ENCODE peak calls at places on chromosomes 4 and X, in six cellular contexts. X is IMR-90, Y is fibroblast of pulmonary artery, A is cardiac muscle cell, Q is AG04449, S is foreskin fibroblast. N is an unnamed sample.

GRCh38 chr4:128135391-128135790 is 74.3 kb downstream of the LARP1B start:
- DNase-seq in S (no peak), Y (no peak), A (no peak), Q (no peak), X (no peak), N (no peak)

GRCh38 chrX:150365051-150365952 is 2.2 kb downstream of the MAMLD1 start:
- DNase-seq in S (peak), Q (no peak), X (peak), A (peak), Y (peak), N (no peak)

GRCh38 chr4:105594094-105595010 is 41.9 kb downstream of the ARHGEF38 start:
- DNase-seq in X (no peak), S (no peak), Y (no peak), Q (no peak), A (no peak), N (no peak)

GRCh38 chr4:186932631-186933150 is 209.0 kb upstream of the FAT1 start:
- DNase-seq in A (peak), S (peak), Y (peak), Q (no peak), X (peak), N (peak)

GRCh38 chrX:15721911-15722310 is 16.2 kb upstream of the CA5B start:
- DNase-seq in Y (no peak), Q (no peak), S (no peak), A (no peak), X (peak), N (no peak)

GRCh38 chr4:146742416-146742815 is 103.7 kb downstream of the POU4F2 start:
- DNase-seq in S (no peak), Y (peak), X (no peak), A (peak), Q (no peak), N (no peak)

GRCh38 chrX:47497274-47497673 is 14.3 kb upstream of the ZNF41 start:
- DNase-seq in S (no peak), Y (peak), X (peak), Q (no peak), A (peak), N (no peak)

GRCh38 chrX:48540480-48540879 is 966 bp downstream of the TBC1D25 start:
- DNase-seq in A (no peak), Y (no peak), Q (no peak), S (no peak), X (no peak), N (no peak)

GRCh38 chrX:16445166-16445752 is 204.7 kb upstream of the S100G start:
- DNase-seq in S (no peak), Q (no peak), X (peak), A (peak), Y (peak), N (no peak)

GRCh38 chrX:112867570-112867969 is 26.9 kb upstream of the AMOT start:
- DNase-seq in Y (no peak), A (no peak), S (no peak), X (no peak), Q (no peak), N (no peak)

GRCh38 chr4:73001885-73002284 is 67.6 kb downstream of the COX18 start:
- DNase-seq in S (no peak), A (no peak), Q (no peak), X (no peak), Y (no peak), N (no peak)

GRCh38 chrX:44997888-44998287 is 124.9 kb downstream of the KDM6A start:
- DNase-seq in Q (no peak), X (no peak), S (no peak), A (no peak), Y (no peak), N (no peak)

GRCh38 chr4:4225915-4226605 is 669 bp downstream of the OTOP1 start:
- DNase-seq in X (peak), Y (no peak), S (no peak), Q (no peak), A (peak), N (no peak)

GRCh38 chr4:52659016-52659721 is at the start of gene USP46:
- DNase-seq in Y (peak), Q (no peak), S (peak), X (peak), A (peak), N (peak)

GRCh38 chr4:52657630-52658501 is 1.2 kb downstream of the USP46 start:
- DNase-seq in Q (no peak), S (peak), Y (peak), A (peak), X (peak), N (peak)

GRCh38 chr4:52655505-52655904 is 3.6 kb downstream of the USP46 start:
- DNase-seq in Y (peak), A (peak), Q (no peak), S (no peak), X (no peak), N (no peak)

GRCh38 chr4:52658671-52659015 is 458 bp downstream of the USP46 start:
- DNase-seq in Y (no peak), Q (no peak), X (no peak), S (no peak), A (no peak), N (no peak)

DNA sequence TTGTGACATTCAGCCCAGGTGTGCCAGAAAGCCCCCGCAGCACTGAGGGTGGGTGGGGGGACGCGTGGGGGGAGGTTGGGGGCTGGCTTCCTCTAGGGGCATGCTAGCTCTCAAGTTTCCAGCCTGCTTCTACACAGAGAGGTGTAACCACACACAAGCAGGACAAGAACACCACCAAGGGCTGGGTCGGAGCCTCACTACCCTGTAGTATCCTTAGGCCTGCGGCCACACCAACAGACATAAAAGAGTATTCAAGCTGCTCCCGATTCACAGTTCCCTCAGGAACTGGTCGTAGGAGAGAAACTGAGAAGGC is 1.8 kb downstream of the USP46 start:
- DNase-seq in X (no peak), A (no peak), Q (no peak), S (no peak), Y (no peak), N (no peak)
- H3K4me3 ChIP-seq in X (peak), A (peak), Q (no peak), S (peak), Y (no peak), N (peak)

DNA sequence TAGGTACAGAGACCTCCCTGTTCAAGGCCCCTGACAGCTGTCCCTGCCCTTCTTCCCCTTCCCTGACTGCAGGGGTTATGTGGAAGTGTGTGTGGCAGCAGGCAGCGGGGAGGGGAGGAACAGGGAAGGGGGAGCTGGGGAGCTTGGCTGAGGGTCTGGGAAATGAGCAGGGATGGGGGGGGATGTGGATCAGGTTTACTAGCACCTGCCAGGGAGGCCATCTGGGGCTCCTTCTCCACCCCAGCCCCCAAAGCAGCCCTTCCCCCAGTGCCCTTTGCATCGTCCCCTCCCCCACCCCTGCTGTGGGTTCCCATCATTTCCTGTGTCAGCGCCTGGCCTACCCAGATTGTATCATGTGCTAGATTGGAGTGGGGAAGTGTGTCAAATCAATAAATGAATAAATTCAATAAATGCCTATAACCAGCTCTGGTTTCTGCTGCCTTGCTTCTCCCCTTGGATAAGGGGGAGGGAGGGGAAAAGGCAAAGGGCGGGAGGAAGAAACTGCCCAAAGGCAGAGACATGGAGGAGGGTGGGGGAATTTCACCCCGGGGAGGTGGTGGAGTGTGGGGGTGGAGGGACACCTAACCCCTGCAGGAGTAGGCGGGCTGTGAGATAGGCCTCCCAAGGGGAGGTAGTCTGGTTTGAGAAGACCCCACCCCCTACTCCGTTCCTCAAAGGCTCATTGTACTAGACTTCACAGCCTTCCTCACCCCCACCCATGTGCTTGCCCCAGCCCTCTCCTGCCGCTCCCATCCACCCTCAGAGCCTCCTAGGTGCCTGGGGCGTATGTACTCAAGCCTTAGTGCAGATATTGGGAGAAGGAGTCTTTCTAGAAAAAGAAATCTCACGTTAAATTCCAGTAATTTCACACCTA is 3.2 kb downstream of the CXorf65 start:
- DNase-seq in X (no peak), Q (no peak), Y (no peak), S (no peak), A (peak), N (no peak)
- H3K4me3 ChIP-seq in X (no peak), Q (no peak), Y (no peak), S (no peak), A (no peak), N (no peak)

GRCh38 chr4:1682860-1683259 is 1.3 kb downstream of the FAM53A start:
- DNase-seq in Q (no peak), X (no peak), S (no peak), Y (no peak), A (no peak), N (no peak)
- H3K4me3 ChIP-seq in Q (peak), X (peak), S (peak), Y (peak), A (no peak), N (peak)

GRCh38 chr4:94400191-94400590 is 51.6 kb upstream of the PDLIM5 start:
- DNase-seq in Q (no peak), S (no peak), A (peak), Y (peak), X (no peak), N (no peak)
- H3K4me3 ChIP-seq in Q (no peak), S (no peak), A (no peak), Y (no peak), X (no peak), N (no peak)

DNA sequence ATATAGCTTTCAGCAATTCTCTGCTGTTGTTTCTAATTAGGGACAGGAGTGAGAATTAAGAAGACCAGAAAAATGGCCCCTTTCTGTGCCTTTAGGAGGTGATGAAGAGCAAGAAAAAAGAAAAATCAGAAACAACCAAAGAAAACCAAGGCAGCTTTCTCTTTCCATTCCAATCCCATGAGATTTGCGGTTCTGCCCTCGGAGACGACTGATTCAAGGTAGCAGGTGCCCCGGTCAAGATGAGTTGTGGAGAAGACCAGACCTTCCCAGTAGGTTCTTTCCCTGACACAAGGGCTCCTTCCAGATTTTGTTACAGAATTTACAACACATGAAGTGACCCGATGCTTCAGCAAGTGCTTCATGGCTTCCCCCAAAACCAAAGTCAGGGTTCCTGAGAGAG is 21.9 kb downstream of the TLR10 start:
- DNase-seq in A (no peak), Q (no peak), X (no peak), S (no peak), Y (no peak), N (no peak)
- H3K4me3 ChIP-seq in A (no peak), Q (no peak), X (no peak), S (no peak), Y (no peak), N (no peak)

GRCh38 chrX:137428777-137429564 is 137.0 kb upstream of the ZIC3 start:
- DNase-seq in Y (no peak), A (no peak), Q (no peak), X (no peak), S (no peak), N (no peak)
- H3K4me3 ChIP-seq in Y (no peak), A (peak), Q (no peak), X (no peak), S (peak), N (no peak)

GRCh38 chrX:125006704-125007103 is 313.0 kb upstream of the TEX13C start:
- DNase-seq in Q (no peak), A (no peak), Y (no peak), S (no peak), X (no peak), N (no peak)

GRCh38 chrX:125004799-125005198 is 314.9 kb upstream of the TEX13C start:
- DNase-seq in S (no peak), A (no peak), Q (no peak), X (no peak), Y (no peak), N (no peak)

GRCh38 chrX:125005863-125006262 is 313.8 kb upstream of the TEX13C start:
- DNase-seq in X (no peak), Y (no peak), A (no peak), Q (no peak), S (no peak), N (no peak)

DNA sequence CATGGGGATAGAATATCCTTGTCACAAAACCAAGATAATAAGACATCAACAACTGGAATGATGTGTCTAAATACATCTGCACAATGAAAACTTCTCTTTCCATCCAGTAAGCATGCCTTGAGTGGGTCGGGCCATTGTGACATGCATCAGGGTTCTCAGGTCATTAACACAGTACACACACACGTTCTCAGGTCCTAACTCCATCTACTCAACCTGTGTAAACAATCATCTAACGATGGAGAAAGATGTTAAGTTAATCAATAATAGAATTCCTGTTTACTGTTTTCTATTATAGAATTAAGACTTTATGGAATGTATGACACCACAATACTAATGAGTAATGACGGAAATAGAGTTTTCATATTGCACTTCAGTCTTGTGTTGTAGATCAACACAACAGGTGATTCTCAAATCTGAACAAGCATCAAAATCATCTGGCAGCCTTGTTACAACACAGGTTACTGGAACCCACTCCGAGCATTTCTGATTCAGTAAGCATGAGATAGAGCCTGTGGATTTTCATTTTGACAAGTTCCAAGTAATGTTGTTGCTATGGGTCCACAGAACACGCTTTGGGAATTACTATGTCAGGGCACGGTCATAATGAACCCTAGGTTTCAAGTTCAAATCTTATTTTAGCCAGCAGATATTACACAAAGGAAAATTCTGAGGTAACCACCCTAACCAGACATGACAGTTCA is 315.8 kb upstream of the TEX13C start:
- DNase-seq in Y (no peak), Q (no peak), S (no peak), X (no peak), A (no peak), N (no peak)
- H3K4me3 ChIP-seq in Y (no peak), Q (no peak), S (no peak), X (no peak), A (no peak), N (no peak)

GRCh38 chr4:95181446-95182306 is 367.1 kb downstream of the UNC5C start:
- DNase-seq in Y (peak), X (peak), S (no peak), Q (no peak), A (peak), N (no peak)
- H3K4me3 ChIP-seq in Y (no peak), X (no peak), S (no peak), Q (no peak), A (no peak), N (no peak)

GRCh38 chrX:3271485-3272186 is 74.8 kb downstream of the MXRA5 start:
- DNase-seq in Y (peak), S (peak), A (peak), Q (peak), X (peak), N (no peak)
- H3K4me3 ChIP-seq in Y (no peak), S (no peak), A (no peak), Q (no peak), X (no peak), N (no peak)

GRCh38 chr4:175674219-175674618 is 137.8 kb downstream of the GPM6A start:
- DNase-seq in Q (no peak), S (no peak), X (no peak), Y (no peak), A (no peak), N (no peak)

DNA sequence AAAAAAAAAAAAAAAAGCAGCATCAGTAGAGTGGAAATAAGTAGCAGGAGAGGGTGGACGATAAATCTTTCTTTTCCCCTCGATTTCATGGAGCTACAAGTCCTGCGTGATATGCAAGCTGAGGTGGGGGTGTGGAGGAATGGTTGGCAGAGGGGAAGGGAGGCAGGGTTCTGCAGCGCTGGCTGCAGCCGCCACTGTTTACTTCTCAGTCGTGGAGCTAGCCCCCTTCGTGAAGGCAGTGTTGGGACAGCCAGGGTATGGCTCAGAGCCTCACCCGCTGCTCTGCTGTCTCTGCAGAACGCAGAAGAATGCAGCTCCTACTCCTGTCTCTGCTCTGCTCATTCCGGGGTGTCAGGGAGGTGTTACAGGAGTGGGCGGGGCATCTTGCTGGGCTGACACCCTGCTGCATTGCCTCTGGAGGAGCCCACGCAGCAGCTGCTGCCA is 140.6 kb downstream of the GPM6A start:
- DNase-seq in S (no peak), Q (no peak), A (no peak), Y (no peak), X (no peak), N (no peak)
- H3K4me3 ChIP-seq in S (no peak), Q (no peak), A (no peak), Y (no peak), X (no peak), N (peak)

N was measured in skeletal muscle cell.